ENCODE peak calls at places on chromosomes 4 and X, in six cellular contexts. B is M059J, S is ACHN, W is mammary epithelial cell, O is smooth muscle cell of the brain vasculature, E is hippocampal formation. I is an unnamed sample.

GRCh38 chrX:129585691-129586090 is 45.6 kb downstream of the OCRL start:
- DNase-seq in B (no peak), E (no peak), W (no peak), S (no peak), O (no peak), I (no peak)

GRCh38 chr4:73607375-73608026 is 12.7 kb downstream of the RASSF6 start:
- DNase-seq in O (no peak), W (peak; percentile 26), S (no peak), E (no peak), B (no peak), I (no peak)

GRCh38 chrX:68196939-68197791 is 236.1 kb downstream of the OPHN1 start:
- DNase-seq in E (peak; percentile 50), W (peak; percentile 57), S (peak; percentile 41), B (peak; percentile 74), O (peak; percentile 15), I (peak; percentile 64)

GRCh38 chr4:54318904-54319303 is 89.8 kb downstream of the PDGFRA start:
- DNase-seq in B (peak; percentile 11), S (peak; percentile 42), O (peak; percentile 12), E (no peak), W (peak; percentile 25), I (peak; percentile 37)

GRCh38 chr4:147732516-147733193 is 767 bp downstream of the ARHGAP10 start:
- DNase-seq in E (no peak), S (peak; percentile 52), O (no peak), W (peak; percentile 51), B (peak; percentile 46), I (peak; percentile 47)

GRCh38 chr4:53477038-53477565 is 99.7 kb downstream of the FIP1L1 start:
- DNase-seq in W (peak; percentile 83), O (no peak), B (no peak), E (no peak), S (no peak), I (no peak)

GRCh38 chr4:1379801-1380331 is 26.4 kb downstream of the NKX1-1 start:
- DNase-seq in W (no peak), B (no peak), E (no peak), S (no peak), O (no peak), I (no peak)

GRCh38 chrX:139020793-139021192 is 309.3 kb upstream of the FGF13 start:
- DNase-seq in O (no peak), E (no peak), B (no peak), W (no peak), S (no peak), I (no peak)

GRCh38 chr4:137641554-137641953 is 109.3 kb upstream of the PCDH18 start:
- DNase-seq in O (no peak), E (no peak), W (no peak), S (no peak), B (no peak), I (no peak)

GRCh38 chr4:184795214-184795844 is 30.4 kb downstream of the ACSL1 start:
- DNase-seq in O (no peak), W (no peak), S (no peak), B (no peak), E (no peak), I (no peak)

GRCh38 chr4:172983014-172983413 is 185.6 kb upstream of the GALNT7 start:
- DNase-seq in E (no peak), W (no peak), O (no peak), S (no peak), B (no peak), I (no peak)

GRCh38 chr4:28548549-28548948 is 1687.9 kb downstream of the STIM2 start:
- DNase-seq in W (no peak), O (no peak), E (no peak), S (no peak), B (no peak), I (no peak)

GRCh38 chrX:71846429-71846828 is 64.2 kb upstream of the NHSL2 start:
- DNase-seq in S (no peak), W (peak; percentile 9), E (no peak), O (no peak), B (peak; percentile 62), I (peak; percentile 4)

GRCh38 chr4:84238247-84239090 is 260.6 kb downstream of the NKX6-1 start:
- DNase-seq in W (peak; percentile 26), S (no peak), O (peak; percentile 13), B (peak; percentile 16), E (no peak), I (peak; percentile 7)

GRCh38 chrX:71482228-71482958 is 50.5 kb upstream of the OGT start:
- DNase-seq in O (no peak), S (no peak), E (no peak), B (no peak), W (peak; percentile 16), I (no peak)

GRCh38 chrX:97529801-97530200 is 646.1 kb downstream of the RPA4 start:
- DNase-seq in E (no peak), S (no peak), W (no peak), B (peak; percentile 40), O (peak; percentile 4), I (peak; percentile 72)

GRCh38 chr4:151922306-151922705 is 161.5 kb upstream of the GATB start:
- DNase-seq in O (no peak), S (no peak), B (no peak), W (no peak), E (no peak), I (no peak)

GRCh38 chr4:288891-289290 is 16.4 kb downstream of the ZNF732 start:
- DNase-seq in S (no peak), B (peak; percentile 2), W (peak; percentile 9), O (no peak), E (no peak), I (peak; percentile 18)